ENCODE peak calls at places on chromosome 22, in ten cellular contexts. W is OCI-LY7, B is NCI-H345, P is nucleus accumbens, T is HCT116, Q is lower leg skin, E is kidney, I is body of pancreas, V is ovary, F is caudate nucleus. X is an unnamed sample.

GRCh38 chr22:21811982-21812381 is 55.5 kb downstream of the MAPK1 start:
- DNase-seq in W (no peak), B (no peak), P (no peak), T (no peak), Q (no peak), E (no peak), I (no peak), V (no peak), F (no peak), X (no peak)

GRCh38 chr22:20216863-20217499 is 51.1 kb downstream of the RTN4R start:
- DNase-seq in W (no peak), B (no peak), P (no peak), T (no peak), Q (no peak), E (no peak), I (no peak), V (no peak), F (no peak), X (no peak)

GRCh38 chr22:31876156-31877035 is 67.9 kb upstream of the YWHAH start:
- DNase-seq in W (no peak), B (no peak), P (no peak), T (no peak), Q (no peak), E (no peak), I (no peak), V (no peak), F (no peak), X (no peak)

GRCh38 chr22:36739185-36739584 is 35.6 kb upstream of the CACNG2 start:
- DNase-seq in W (no peak), B (no peak), P (no peak), T (no peak), Q (no peak), E (no peak), I (no peak), V (no peak), F (no peak), X (no peak)

GRCh38 chr22:46143491-46144147 is 6.7 kb upstream of the PPARA start:
- DNase-seq in W (no peak), B (no peak), P (no peak), T (no peak), Q (no peak), E (peak), I (no peak), V (no peak), F (no peak), X (no peak)

GRCh38 chr22:18060646-18061620 is 16.9 kb upstream of the PEX26 start:
- DNase-seq in W (no peak), B (no peak), P (no peak), T (no peak), Q (no peak), E (peak), I (peak), V (no peak), F (no peak), X (no peak)

GRCh38 chr22:33896801-33897620 is 23.3 kb downstream of the LARGE1 start:
- DNase-seq in W (peak), B (no peak), P (no peak), T (no peak), Q (no peak), E (no peak), I (peak), V (no peak), F (no peak), X (no peak)

GRCh38 chr22:30247974-30248373 is 1.4 kb upstream of the LIF start:
- DNase-seq in W (no peak), B (no peak), P (no peak), T (no peak), Q (no peak), E (no peak), I (no peak), V (no peak), F (no peak), X (no peak)

GRCh38 chr22:21646608-21647590 is 4.8 kb downstream of the SDF2L1 start:
- DNase-seq in W (peak), B (peak), P (peak), T (peak), Q (peak), E (no peak), I (peak), V (peak), F (peak), X (peak)

GRCh38 chr22:17346578-17346977 is 22.7 kb upstream of the CECR2 start:
- DNase-seq in W (no peak), B (no peak), P (no peak), T (no peak), Q (no peak), E (no peak), I (no peak), V (no peak), F (no peak), X (no peak)

GRCh38 chr22:37559901-37560681 is at the start of gene CDC42EP1:
- DNase-seq in W (no peak), B (no peak), P (peak), T (no peak), Q (no peak), E (peak), I (peak), V (peak), F (peak), X (peak)

GRCh38 chr22:42227435-42227834 is 43.0 kb downstream of the TCF20 start:
- DNase-seq in W (no peak), B (no peak), P (no peak), T (no peak), Q (no peak), E (no peak), I (no peak), V (no peak), F (no peak), X (no peak)

GRCh38 chr22:43969021-43969878 is 14.0 kb downstream of the SAMM50 start:
- DNase-seq in W (no peak), B (no peak), P (no peak), T (no peak), Q (no peak), E (no peak), I (no peak), V (no peak), F (no peak), X (no peak)

GRCh38 chr22:30338802-30339201 is 12.1 kb upstream of the TBC1D10A start:
- DNase-seq in W (no peak), B (no peak), P (no peak), T (no peak), Q (no peak), E (no peak), I (no peak), V (no peak), F (no peak), X (no peak)

GRCh38 chr22:42925598-42925997 is 68.5 kb upstream of the ARFGAP3 start:
- DNase-seq in W (no peak), B (no peak), P (no peak), T (no peak), Q (no peak), E (no peak), I (no peak), V (no peak), F (no peak), X (no peak)